ENCODE peak calls at places on chromosomes 4 and X, in four cellular contexts. B, I, N and O are unnamed samples.

GRCh38 chr4:156971623-156972369 is at the start of gene PDGFC:
- DNase-seq in B (peak), I (peak), N (peak), O (no peak)

GRCh38 chr4:30744957-30745640 is 24.9 kb downstream of the PCDH7 start:
- DNase-seq in B (no peak), I (no peak), N (no peak), O (no peak)

GRCh38 chr4:152050098-152050497 is 289.3 kb upstream of the GATB start:
- DNase-seq in B (no peak), I (no peak), N (no peak), O (no peak)

GRCh38 chr4:70676554-70677090 is 10.3 kb upstream of the JCHAIN start:
- DNase-seq in B (no peak), I (no peak), N (no peak), O (no peak)

GRCh38 chr4:26298198-26298950 is 22.4 kb upstream of the RBPJ start:
- DNase-seq in B (no peak), I (no peak), N (no peak), O (no peak)

GRCh38 chrX:22135171-22135711 is 103.1 kb downstream of the PHEX start:
- DNase-seq in B (no peak), I (no peak), N (no peak), O (no peak)

GRCh38 chr4:109009909-109010308 is 247.1 kb upstream of the ETNPPL start:
- DNase-seq in B (no peak), I (no peak), N (no peak), O (no peak)

GRCh38 chrX:23515028-23515427 is 152.3 kb upstream of the PRDX4 start:
- DNase-seq in B (no peak), I (no peak), N (no peak), O (no peak)

GRCh38 chrX:103640401-103641155 is 11.8 kb downstream of the TCEAL1 start:
- DNase-seq in B (no peak), I (no peak), N (no peak), O (no peak)

GRCh38 chr4:38495481-38495880 is 168.5 kb upstream of the KLF3 start:
- DNase-seq in B (no peak), I (peak), N (no peak), O (no peak)

GRCh38 chr4:22498866-22499265 is 17.0 kb downstream of the ADGRA3 start:
- DNase-seq in B (no peak), I (no peak), N (no peak), O (no peak)

GRCh38 chr4:7614350-7614949 is 179.7 kb upstream of the PSAPL1 start:
- DNase-seq in B (no peak), I (no peak), N (no peak), O (no peak)

GRCh38 chr4:69156913-69157312 is 57.6 kb downstream of the UGT2B11 start:
- DNase-seq in B (no peak), I (peak), N (peak), O (no peak)

GRCh38 chr4:31803511-31804195 is 1083.5 kb downstream of the PCDH7 start:
- DNase-seq in B (no peak), I (no peak), N (no peak), O (no peak)

GRCh38 chr4:189021831-189022230 is 882.6 kb downstream of the TRIML1 start:
- DNase-seq in B (no peak), I (no peak), N (no peak), O (no peak)

GRCh38 chr4:149426461-149426860 is 389.2 kb downstream of the IQCM start:
- DNase-seq in B (no peak), I (no peak), N (no peak), O (no peak)

GRCh38 chrX:115138040-115138439 is 51.2 kb upstream of the RBMXL3 start:
- DNase-seq in B (no peak), I (no peak), N (no peak), O (no peak)

GRCh38 chr4:164357957-164358356 is 396.0 kb upstream of the SMIM31 start:
- DNase-seq in B (no peak), I (no peak), N (no peak), O (no peak)

GRCh38 chr4:2341261-2341841 is 77.1 kb downstream of the ZFYVE28 start:
- DNase-seq in B (no peak), I (no peak), N (no peak), O (no peak)

GRCh38 chrX:150044556-150044955 is 106.3 kb upstream of the EOLA2 start:
- DNase-seq in B (no peak), I (no peak), N (no peak), O (no peak)

GRCh38 chr4:98166025-98166730 is 22.9 kb upstream of the STPG2 start:
- DNase-seq in B (peak), I (no peak), N (no peak), O (no peak)

GRCh38 chr4:4390521-4391240 is 3.8 kb downstream of the NSG1 start:
- DNase-seq in B (no peak), I (no peak), N (no peak), O (no peak)

GRCh38 chr4:82913305-82913704 is 12.8 kb downstream of the THAP9 start:
- DNase-seq in B (no peak), I (no peak), N (no peak), O (no peak)

GRCh38 chr4:57460967-57461366 is 350.8 kb upstream of the IGFBP7 start:
- DNase-seq in B (no peak), I (no peak), N (no peak), O (no peak)

GRCh38 chrX:40406330-40406859 is 174.4 kb upstream of the ATP6AP2 start:
- DNase-seq in B (no peak), I (no peak), N (no peak), O (no peak)

GRCh38 chr4:110837896-110838450 is 215.1 kb upstream of the PITX2 start:
- DNase-seq in B (no peak), I (no peak), N (no peak), O (no peak)

GRCh38 chrX:34893741-34894140 is 48.9 kb upstream of the FAM47B start:
- DNase-seq in B (no peak), I (no peak), N (peak), O (no peak)

GRCh38 chr4:3451956-3452355 is 10.2 kb downstream of the HGFAC start:
- DNase-seq in B (no peak), I (no peak), N (no peak), O (no peak)

GRCh38 chr4:155025762-155026457 is 182.5 kb upstream of the NPY2R start:
- DNase-seq in B (peak), I (peak), N (peak), O (no peak)

GRCh38 chr4:99617374-99617773 is 40.3 kb downstream of the C4orf54 start:
- DNase-seq in B (no peak), I (no peak), N (no peak), O (no peak)

GRCh38 chr4:85147481-85148076 is 181.1 kb upstream of the WDFY3 start:
- DNase-seq in B (peak), I (peak), N (peak), O (peak)

GRCh38 chr4:48109413-48110263 is 24.4 kb downstream of the TXK start:
- DNase-seq in B (peak), I (peak), N (peak), O (no peak)

GRCh38 chrX:20067709-20068315 is 48.9 kb downstream of the MAP7D2 start:
- DNase-seq in B (peak), I (no peak), N (peak), O (no peak)

GRCh38 chr4:151948351-151949016 is 187.7 kb upstream of the GATB start:
- DNase-seq in B (no peak), I (no peak), N (no peak), O (no peak)

GRCh38 chr4:38109370-38109769 is 149.2 kb downstream of the PTTG2 start:
- DNase-seq in B (no peak), I (no peak), N (no peak), O (no peak)

GRCh38 chr4:183384983-183385382 is 59.5 kb upstream of the CDKN2AIP start:
- DNase-seq in B (no peak), I (no peak), N (no peak), O (no peak)

GRCh38 chr4:183384516-183384915 is 59.9 kb upstream of the CDKN2AIP start:
- DNase-seq in B (no peak), I (no peak), N (no peak), O (no peak)

GRCh38 chr4:183377491-183377890 is 55.3 kb upstream of the CLDN24 start:
- DNase-seq in B (no peak), I (no peak), N (no peak), O (no peak)

GRCh38 chr4:183383606-183384005 is 60.8 kb upstream of the CDKN2AIP start:
- DNase-seq in B (no peak), I (no peak), N (no peak), O (no peak)

DNA sequence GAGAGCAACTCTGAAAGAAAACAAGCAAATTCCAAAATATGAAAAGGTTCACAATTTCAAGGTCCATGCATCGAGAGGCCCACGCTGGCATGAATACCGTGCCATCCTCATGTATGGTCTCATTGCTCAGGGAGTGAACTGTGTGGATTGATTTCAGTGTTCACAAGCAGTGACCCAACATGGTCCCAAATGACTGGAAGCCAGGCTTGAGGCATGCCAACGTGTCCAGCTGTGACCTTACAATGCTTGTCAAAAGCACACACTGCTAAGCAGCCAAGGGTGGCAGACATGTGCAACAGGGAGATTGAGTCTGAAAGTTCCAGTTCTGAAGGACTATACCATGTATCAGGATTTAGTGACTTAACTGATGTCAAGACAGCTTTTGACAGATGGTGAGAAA is 58.7 kb upstream of the CLDN24 start:
- DNase-seq in B (no peak), I (no peak), N (no peak), O (no peak)
- TF ChIP-seq HDAC2 in B (no peak), I (no peak), N (no peak), O (no peak)

GRCh38 chr4:140851032-140851636 is 94.9 kb upstream of the TBC1D9 start:
- DNase-seq in B (peak), I (peak), N (peak), O (peak)
- TF ChIP-seq HDAC2 in B (no peak), I (no peak), N (no peak), O (no peak)

GRCh38 chr4:147815741-147816140 is 83.9 kb downstream of the ARHGAP10 start:
- DNase-seq in B (no peak), I (no peak), N (no peak), O (no peak)

GRCh38 chr4:147811878-147812277 is 80.0 kb downstream of the ARHGAP10 start:
- DNase-seq in B (no peak), I (no peak), N (no peak), O (no peak)

GRCh38 chr4:147814334-147814733 is 82.4 kb downstream of the ARHGAP10 start:
- DNase-seq in B (no peak), I (no peak), N (no peak), O (no peak)

GRCh38 chr4:147816382-147817254 is 84.7 kb downstream of the ARHGAP10 start:
- DNase-seq in B (no peak), I (no peak), N (no peak), O (no peak)

DNA sequence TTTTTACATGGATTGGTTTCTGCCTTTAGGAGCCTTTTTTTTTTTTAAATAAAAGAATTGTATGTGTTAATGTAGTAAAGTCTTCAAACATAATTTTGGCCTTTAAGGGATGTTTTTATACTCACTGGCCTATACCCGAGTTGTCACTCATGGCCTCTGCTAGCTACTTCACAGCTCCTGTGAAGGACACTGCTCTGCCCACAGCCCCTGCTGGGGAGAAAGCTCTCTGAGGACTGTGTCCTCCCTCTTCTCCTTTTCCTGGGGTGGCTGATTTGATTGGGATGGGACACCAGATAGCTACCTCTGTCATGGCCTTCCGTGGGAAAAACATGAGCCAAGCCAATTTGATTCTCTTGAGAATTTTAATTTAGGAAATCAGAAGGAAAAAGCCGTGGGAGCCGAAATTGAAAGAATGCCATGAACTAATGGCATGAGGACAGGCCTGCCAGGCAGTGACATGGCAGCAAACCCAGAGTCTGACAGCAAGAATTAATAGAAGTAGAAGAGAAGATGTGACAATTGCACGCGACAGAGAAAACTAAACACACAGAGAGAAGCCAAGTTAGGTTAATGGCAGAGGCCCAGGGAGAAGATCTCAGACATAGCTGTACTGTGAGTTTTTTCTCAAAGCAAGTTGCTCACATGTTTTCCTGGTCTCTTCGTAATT is 81.4 kb downstream of the ARHGAP10 start:
- DNase-seq in B (no peak), I (no peak), N (no peak), O (no peak)
- TF ChIP-seq HDAC2 in B (no peak), I (no peak), N (no peak), O (no peak)

GRCh38 chr4:185307136-185307950 is 88.4 kb downstream of the LRP2BP start:
- DNase-seq in B (no peak), I (no peak), N (no peak), O (peak)
- TF ChIP-seq HDAC2 in B (no peak), I (no peak), N (no peak), O (no peak)

DNA sequence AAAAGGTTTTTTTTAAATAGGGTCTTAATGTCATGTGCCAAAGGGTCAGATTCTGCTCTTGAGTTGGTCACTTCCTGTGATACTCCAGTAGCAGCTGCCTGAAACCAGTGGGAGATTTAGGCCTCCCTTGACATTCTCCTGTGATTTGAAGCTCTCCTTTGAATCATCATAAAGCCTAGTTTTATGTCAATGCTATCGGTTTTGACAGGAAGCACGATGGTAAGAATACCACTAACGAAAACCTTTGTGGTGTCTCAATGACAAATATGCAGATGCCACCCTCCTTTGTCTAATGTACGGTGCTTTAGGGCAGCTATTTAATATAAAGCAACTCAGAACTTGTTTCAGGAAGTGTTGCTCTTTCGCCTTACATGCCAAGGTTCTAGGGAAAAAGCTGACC is 44.2 kb downstream of the CCNI start:
- DNase-seq in B (no peak), I (no peak), N (no peak), O (no peak)
- TF ChIP-seq HDAC2 in B (no peak), I (no peak), N (no peak), O (no peak)

GRCh38 chrX:93420635-93421034 is 252.7 kb downstream of the NAP1L3 start:
- DNase-seq in B (no peak), I (no peak), N (no peak), O (no peak)
- TF ChIP-seq HDAC2 in B (no peak), I (no peak), N (no peak), O (no peak)

DNA sequence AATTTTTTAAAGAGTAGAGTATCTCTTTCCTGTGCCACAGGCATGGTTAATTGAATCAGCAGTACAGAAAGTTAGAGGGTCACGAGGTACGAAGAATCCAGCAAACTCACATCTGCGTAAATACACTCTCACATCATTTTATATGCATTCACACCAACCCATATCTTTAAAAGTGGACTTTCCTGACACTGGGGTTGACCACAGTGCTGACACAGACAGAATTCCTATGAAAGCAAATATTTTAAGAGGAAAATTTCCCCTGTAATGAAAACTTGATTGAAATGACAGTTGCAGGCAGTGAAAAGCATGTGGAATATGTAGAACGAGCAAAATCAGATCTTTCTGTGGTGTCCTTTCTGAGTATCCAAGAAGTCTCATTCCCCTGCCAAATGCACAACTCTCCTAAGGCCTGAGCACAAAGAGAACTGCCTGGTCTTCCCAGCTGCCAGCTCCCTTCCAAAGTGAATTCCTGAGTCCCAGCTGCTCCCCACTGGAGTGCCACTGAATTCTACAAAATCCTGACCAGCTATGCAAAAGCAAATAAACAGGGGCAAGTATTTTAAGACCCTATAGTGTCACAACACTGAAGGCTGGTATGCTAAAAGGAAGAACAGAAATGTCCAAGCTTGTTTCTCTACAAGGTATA is 50.5 kb upstream of the FAM9C start:
- DNase-seq in B (no peak), I (no peak), N (no peak), O (no peak)
- TF ChIP-seq HDAC2 in B (no peak), I (no peak), N (no peak), O (no peak)